ENCODE peak calls at places on chromosomes 2 and 18, in five cellular contexts. One of them, this sample, is unnamed.

GRCh38 chr2:26757873-26758789 is 6.0 kb upstream of the SLC35F6 start:
- DNase-seq in GM10248: no peak
- DNase-seq in AG04450: peak; percentile 98
- DNase-seq in lower leg skin: no peak
- DNase-seq in endothelial cell: no peak
- DNase-seq in this sample: peak; percentile 70

GRCh38 chr18:51890762-51891161 is 449.2 kb upstream of the DCC start:
- DNase-seq in GM10248: no peak
- DNase-seq in AG04450: no peak
- DNase-seq in lower leg skin: peak; percentile 14
- DNase-seq in endothelial cell: no peak
- DNase-seq in this sample: peak; percentile 4

GRCh38 chr18:23703057-23703986 is 14.1 kb downstream of the LAMA3 start:
- DNase-seq in GM10248: peak; percentile 45
- DNase-seq in AG04450: peak; percentile 55
- DNase-seq in lower leg skin: no peak
- DNase-seq in endothelial cell: peak; percentile 36
- DNase-seq in this sample: peak; percentile 42

GRCh38 chr2:33208400-33208799 is 261.6 kb downstream of the LTBP1 start:
- DNase-seq in GM10248: no peak
- DNase-seq in AG04450: no peak
- DNase-seq in lower leg skin: no peak
- DNase-seq in endothelial cell: no peak
- DNase-seq in this sample: no peak

GRCh38 chr2:26088038-26088643 is 54.3 kb downstream of the RAB10 start:
- DNase-seq in GM10248: peak; percentile 46
- DNase-seq in AG04450: no peak
- DNase-seq in lower leg skin: no peak
- DNase-seq in endothelial cell: peak; percentile 10
- DNase-seq in this sample: peak; percentile 42

GRCh38 chr18:27627927-27628326 is 442.8 kb upstream of the CHST9 start:
- DNase-seq in GM10248: no peak
- DNase-seq in AG04450: no peak
- DNase-seq in lower leg skin: no peak
- DNase-seq in endothelial cell: no peak
- DNase-seq in this sample: no peak

GRCh38 chr2:205734436-205734835 is 52.1 kb downstream of the NRP2 start:
- DNase-seq in GM10248: no peak
- DNase-seq in AG04450: peak; percentile 70
- DNase-seq in lower leg skin: no peak
- DNase-seq in endothelial cell: no peak
- DNase-seq in this sample: peak; percentile 38

GRCh38 chr18:70142021-70142420 is 63.5 kb downstream of the RTTN start:
- DNase-seq in GM10248: no peak
- DNase-seq in AG04450: no peak
- DNase-seq in lower leg skin: no peak
- DNase-seq in endothelial cell: no peak
- DNase-seq in this sample: no peak

GRCh38 chr2:152483276-152483996 is 148.5 kb downstream of the FMNL2 start:
- DNase-seq in GM10248: no peak
- DNase-seq in AG04450: no peak
- DNase-seq in lower leg skin: no peak
- DNase-seq in endothelial cell: no peak
- DNase-seq in this sample: no peak

GRCh38 chr2:239725551-239725890 is 299.6 kb downstream of the NDUFA10 start:
- DNase-seq in GM10248: no peak
- DNase-seq in AG04450: no peak
- DNase-seq in lower leg skin: no peak
- DNase-seq in endothelial cell: no peak
- DNase-seq in this sample: no peak

GRCh38 chr18:7038330-7038846 is 79.2 kb downstream of the LAMA1 start:
- DNase-seq in GM10248: no peak
- DNase-seq in AG04450: peak; percentile 94
- DNase-seq in lower leg skin: peak; percentile 85
- DNase-seq in endothelial cell: peak; percentile 85
- DNase-seq in this sample: peak; percentile 85

GRCh38 chr2:201452058-201452736 is 657 bp downstream of the STRADB start:
- DNase-seq in GM10248: no peak
- DNase-seq in AG04450: no peak
- DNase-seq in lower leg skin: no peak
- DNase-seq in endothelial cell: no peak
- DNase-seq in this sample: no peak

GRCh38 chr18:3323900-3324299 is 62.0 kb downstream of the MYL12B start:
- DNase-seq in GM10248: peak; percentile 31
- DNase-seq in AG04450: no peak
- DNase-seq in lower leg skin: no peak
- DNase-seq in endothelial cell: no peak
- DNase-seq in this sample: no peak

GRCh38 chr2:218317232-218317630 is 24.9 kb upstream of the TMBIM1 start:
- DNase-seq in GM10248: no peak
- DNase-seq in AG04450: no peak
- DNase-seq in lower leg skin: no peak
- DNase-seq in endothelial cell: no peak
- DNase-seq in this sample: no peak

GRCh38 chr2:184767059-184767458 is 168.7 kb downstream of the ZNF804A start:
- DNase-seq in GM10248: no peak
- DNase-seq in AG04450: no peak
- DNase-seq in lower leg skin: no peak
- DNase-seq in endothelial cell: no peak
- DNase-seq in this sample: no peak
- TF ChIP-seq CTCF in GM10248: no peak
- TF ChIP-seq CTCF in AG04450: no peak
- TF ChIP-seq CTCF in lower leg skin: no peak
- TF ChIP-seq CTCF in endothelial cell: no peak
- TF ChIP-seq CTCF in this sample: no peak

DNA sequence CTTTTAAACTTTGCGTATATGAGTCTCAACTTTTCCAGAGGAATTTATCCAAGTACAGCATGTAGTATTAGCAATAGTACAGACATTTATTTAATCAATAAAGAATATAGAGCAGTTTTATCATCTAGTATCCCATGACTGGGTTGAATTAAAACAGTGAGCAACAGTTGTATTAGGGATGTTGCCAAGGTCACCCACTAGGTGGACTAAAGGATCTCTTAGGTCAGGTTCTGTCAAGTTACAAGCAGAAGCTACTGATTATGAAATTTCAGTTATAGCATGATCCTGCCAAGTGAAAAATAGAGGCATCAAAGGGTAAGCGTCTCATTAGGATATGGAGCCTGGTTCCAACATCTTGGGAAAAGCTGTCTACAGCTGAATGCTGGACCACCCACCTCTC is 52.1 kb upstream of the LAPTM4A start:
- DNase-seq in GM10248: no peak
- DNase-seq in AG04450: no peak
- DNase-seq in lower leg skin: no peak
- DNase-seq in endothelial cell: no peak
- DNase-seq in this sample: no peak
- TF ChIP-seq CTCF in GM10248: peak; percentile 33
- TF ChIP-seq CTCF in AG04450: peak; percentile 22
- TF ChIP-seq CTCF in lower leg skin: no peak
- TF ChIP-seq CTCF in endothelial cell: peak; percentile 61
- TF ChIP-seq CTCF in this sample: peak; percentile 68

GRCh38 chr2:187169108-187169713 is 278.8 kb downstream of the CALCRL start:
- DNase-seq in GM10248: peak; percentile 34
- DNase-seq in AG04450: no peak
- DNase-seq in lower leg skin: no peak
- DNase-seq in endothelial cell: no peak
- DNase-seq in this sample: no peak

GRCh38 chr2:187171318-187171717 is 276.7 kb downstream of the CALCRL start:
- DNase-seq in GM10248: no peak
- DNase-seq in AG04450: no peak
- DNase-seq in lower leg skin: no peak
- DNase-seq in endothelial cell: no peak
- DNase-seq in this sample: no peak

GRCh38 chr2:187174582-187174981 is 273.5 kb downstream of the CALCRL start:
- DNase-seq in GM10248: no peak
- DNase-seq in AG04450: no peak
- DNase-seq in lower leg skin: no peak
- DNase-seq in endothelial cell: no peak
- DNase-seq in this sample: no peak

GRCh38 chr2:187165936-187166335 is 282.1 kb downstream of the CALCRL start:
- DNase-seq in GM10248: no peak
- DNase-seq in AG04450: no peak
- DNase-seq in lower leg skin: no peak
- DNase-seq in endothelial cell: no peak
- DNase-seq in this sample: no peak

DNA sequence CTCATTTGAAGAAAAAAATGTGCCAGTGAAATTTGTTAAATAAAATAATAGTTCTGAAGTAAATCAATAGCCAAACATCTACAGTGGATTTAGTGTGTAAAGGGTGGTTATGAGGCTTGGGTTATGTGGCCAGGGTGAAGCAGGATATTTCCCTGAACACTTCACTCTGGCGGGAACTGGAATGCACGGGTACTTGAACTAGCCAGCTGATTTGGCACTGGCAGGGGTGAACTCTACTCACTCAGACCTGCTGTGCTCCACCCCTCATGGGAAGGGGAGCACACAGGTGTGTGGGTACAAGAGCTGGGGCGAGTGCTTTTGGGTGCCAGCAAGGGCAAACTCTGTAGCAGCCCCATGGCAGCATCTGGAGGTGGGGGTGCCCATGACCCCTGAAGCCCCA is 278.2 kb downstream of the CALCRL start:
- DNase-seq in GM10248: no peak
- DNase-seq in AG04450: no peak
- DNase-seq in lower leg skin: no peak
- DNase-seq in endothelial cell: no peak
- DNase-seq in this sample: no peak
- TF ChIP-seq CTCF in GM10248: no peak
- TF ChIP-seq CTCF in AG04450: no peak
- TF ChIP-seq CTCF in lower leg skin: no peak
- TF ChIP-seq CTCF in endothelial cell: no peak
- TF ChIP-seq CTCF in this sample: no peak

GRCh38 chr18:57791911-57792310 is 11.2 kb downstream of the ATP8B1 start:
- DNase-seq in GM10248: no peak
- DNase-seq in AG04450: no peak
- DNase-seq in lower leg skin: no peak
- DNase-seq in endothelial cell: no peak
- DNase-seq in this sample: no peak
- TF ChIP-seq CTCF in GM10248: no peak
- TF ChIP-seq CTCF in AG04450: no peak
- TF ChIP-seq CTCF in lower leg skin: no peak
- TF ChIP-seq CTCF in endothelial cell: no peak
- TF ChIP-seq CTCF in this sample: no peak

GRCh38 chr18:49861659-49862058 is 48.3 kb upstream of the ACAA2 start:
- DNase-seq in GM10248: no peak
- DNase-seq in AG04450: no peak
- DNase-seq in lower leg skin: no peak
- DNase-seq in endothelial cell: no peak
- DNase-seq in this sample: no peak
- TF ChIP-seq CTCF in GM10248: peak; percentile 41
- TF ChIP-seq CTCF in AG04450: peak; percentile 41
- TF ChIP-seq CTCF in lower leg skin: no peak
- TF ChIP-seq CTCF in endothelial cell: peak; percentile 65
- TF ChIP-seq CTCF in this sample: peak; percentile 51

This sample was measured in RWPE1.